ENCODE peak calls at places on chromosomes 11 and 22, in nine cellular contexts. F is GM12865; I is progenitor cell of endocrine pancreas; M is HL-60; Q is stimulated activated CD8-positive, alpha-beta memory T cell treated with anti-CD3 and anti-CD28 coated beads, Interleukin-15, amount 100 ng/mL, for 24 hours; N is activated T-cell treated with anti-CD3 and anti-CD28 coated beads, Interleukin-2, amount 50 U/mL, for 1 hour; J is chondrocyte; A is SW480; S is mucosa of descending colon. Y is an unnamed sample.

GRCh38 chr22:33792837-33793236 is 127.4 kb downstream of the LARGE1 start:
- DNase-seq in F (no peak), S (no peak), J (no peak), N (no peak), Q (no peak), I (no peak), M (no peak), A (no peak), Y (no peak)

GRCh38 chr11:13772223-13773046 is 104.0 kb downstream of the FAR1 start:
- DNase-seq in N (no peak), M (peak), S (peak), J (no peak), Q (no peak), I (no peak), A (peak), F (peak), Y (peak)

GRCh38 chr11:95544095-95544795 is 245.3 kb downstream of the FAM76B start:
- DNase-seq in N (no peak), Q (no peak), M (no peak), I (no peak), J (no peak), S (no peak), F (no peak), A (no peak), Y (no peak)

GRCh38 chr22:49601614-49602321 is 225.9 kb downstream of the BRD1 start:
- DNase-seq in S (no peak), N (no peak), Q (no peak), M (no peak), J (no peak), F (no peak), I (no peak), A (no peak), Y (no peak)

GRCh38 chr11:63490551-63491239 is at the start of gene PLAAT5:
- DNase-seq in J (no peak), M (no peak), A (no peak), F (peak), S (peak), Q (no peak), I (peak), N (peak), Y (no peak)

GRCh38 chr22:35560824-35561223 is 20.2 kb downstream of the RASD2 start:
- DNase-seq in I (no peak), M (no peak), F (no peak), S (no peak), J (no peak), Q (no peak), N (no peak), A (no peak), Y (no peak)

GRCh38 chr11:34052608-34053160 is 1.2 kb downstream of the CAPRIN1 start:
- DNase-seq in N (no peak), I (no peak), F (peak), J (no peak), M (peak), A (no peak), S (peak), Q (peak), Y (no peak)

GRCh38 chr11:22162754-22163153 is 30.1 kb upstream of the ANO5 start:
- DNase-seq in M (peak), I (no peak), F (no peak), S (no peak), N (no peak), Q (no peak), J (no peak), A (no peak), Y (no peak)

GRCh38 chr11:84465040-84465439 is 1162.1 kb downstream of the DLG2 start:
- DNase-seq in Q (no peak), I (no peak), S (no peak), F (no peak), N (no peak), J (no peak), M (no peak), A (no peak), Y (no peak)

GRCh38 chr22:42611076-42611475 is 3.6 kb downstream of the POLDIP3 start:
- DNase-seq in A (no peak), S (no peak), M (no peak), Q (no peak), N (no peak), J (no peak), F (no peak), I (no peak), Y (no peak)

GRCh38 chr22:23520875-23521441 is 59.1 kb downstream of the IGLL1 start:
- DNase-seq in A (no peak), I (no peak), F (no peak), Q (no peak), N (no peak), M (no peak), S (no peak), J (peak), Y (peak)

GRCh38 chr22:19767427-19768380 is 7.1 kb downstream of the TBX1 start:
- DNase-seq in I (no peak), A (peak), F (no peak), J (no peak), M (no peak), N (no peak), S (peak), Q (no peak), Y (peak)

GRCh38 chr11:72238040-72238450 is 5.9 kb downstream of the PHOX2A start:
- DNase-seq in J (no peak), F (peak), Q (no peak), N (peak), I (peak), S (peak), M (peak), A (no peak), Y (peak)

GRCh38 chr11:11608783-11609232 is 13.0 kb downstream of the GALNT18 start:
- DNase-seq in M (no peak), N (no peak), J (no peak), I (no peak), S (no peak), Q (no peak), F (no peak), A (peak), Y (no peak)

GRCh38 chr11:104061851-104062521 is 25.5 kb downstream of the DDI1 start:
- DNase-seq in A (no peak), N (no peak), F (no peak), I (no peak), M (no peak), J (no peak), Q (no peak), S (no peak), Y (no peak)

GRCh38 chr11:11842426-11843008 is 745 bp downstream of the USP47 start:
- DNase-seq in I (no peak), A (peak), J (no peak), N (no peak), Q (peak), S (peak), F (peak), M (peak), Y (peak)

GRCh38 chr11:83252266-83252665 is 33.9 kb downstream of the CCDC90B start:
- DNase-seq in I (no peak), J (no peak), S (no peak), N (no peak), A (no peak), Q (no peak), M (no peak), F (no peak), Y (no peak)

GRCh38 chr11:64359712-64360402 is 895 bp downstream of the RPS6KA4 start:
- DNase-seq in J (no peak), Q (no peak), A (no peak), S (no peak), M (peak), N (peak), I (no peak), F (peak), Y (no peak)

GRCh38 chr11:128208329-128209220 is 378.8 kb downstream of the ETS1 start:
- DNase-seq in M (no peak), F (no peak), A (peak), S (no peak), N (no peak), Q (no peak), I (no peak), J (no peak), Y (no peak)

GRCh38 chr11:86499723-86500129 is 125.0 kb downstream of the CCDC81 start:
- DNase-seq in N (no peak), F (no peak), M (no peak), I (no peak), S (peak), Q (no peak), J (no peak), A (no peak), Y (peak)

GRCh38 chr11:92932023-92932422 is 37.4 kb upstream of the MTNR1B start:
- DNase-seq in F (no peak), A (no peak), Q (no peak), I (no peak), N (no peak), M (no peak), J (no peak), S (no peak), Y (no peak)

GRCh38 chr11:75850787-75851186 is 35.8 kb downstream of the UVRAG start:
- DNase-seq in I (no peak), M (no peak), S (no peak), F (no peak), A (no peak), J (no peak), N (no peak), Q (no peak), Y (no peak)

GRCh38 chr11:26244207-26244606 is 87.7 kb upstream of the ANO3 start:
- DNase-seq in F (no peak), Q (no peak), A (no peak), I (no peak), M (no peak), N (no peak), J (no peak), S (no peak), Y (no peak)

GRCh38 chr11:65506770-65507485 is 8.1 kb downstream of the MALAT1 start:
- DNase-seq in N (peak), S (peak), J (peak), M (peak), F (peak), Q (no peak), I (no peak), A (peak), Y (no peak)

GRCh38 chr11:10809373-10810199 is 860 bp upstream of the EIF4G2 start:
- DNase-seq in M (no peak), F (peak), S (peak), I (no peak), A (peak), N (no peak), J (no peak), Q (peak), Y (no peak)

GRCh38 chr11:8480858-8481257 is 113.2 kb downstream of the STK33 start:
- DNase-seq in I (no peak), F (no peak), J (no peak), S (no peak), A (no peak), N (no peak), Q (no peak), M (no peak), Y (no peak)

GRCh38 chr22:18028817-18029527 is 4.6 kb upstream of the MICAL3 start:
- DNase-seq in M (no peak), A (no peak), F (peak), N (no peak), J (peak), Q (no peak), S (no peak), I (no peak), Y (no peak)